ENCODE peak calls at places on chromosomes 6 and 20, in four cellular contexts. C is H1, T is HepG2, N is K562. O is an unnamed sample.
A peak's percentile ranks its signal among the peaks of the same experiment; 100 is the strongest.

GRCh38 chr6:73109659-73110058 is 115.6 kb downstream of the KHDC1L start:
- DNase-seq in C (no peak), T (no peak), N (no peak), O (no peak)

GRCh38 chr6:100116409-100117194 is 122.6 kb upstream of the MCHR2 start:
- DNase-seq in C (peak; percentile 56), T (peak; percentile 43), N (peak; percentile 29), O (peak; percentile 67)

GRCh38 chr6:81253821-81254220 is 498.7 kb downstream of the TENT5A start:
- DNase-seq in C (no peak), T (no peak), N (no peak), O (no peak)

GRCh38 chr6:42271834-42272805 is 54.5 kb upstream of the MRPS10 start:
- DNase-seq in C (no peak), T (no peak), N (no peak), O (no peak)

GRCh38 chr6:156729248-156729647 is 47.9 kb upstream of the ARID1B start:
- DNase-seq in C (no peak), T (no peak), N (no peak), O (peak; percentile 17)

GRCh38 chr20:38842558-38842981 is 37.1 kb downstream of the PPP1R16B start:
- DNase-seq in C (no peak), T (no peak), N (no peak), O (no peak)

GRCh38 chr6:90545450-90545849 is 41.4 kb downstream of the MAP3K7 start:
- DNase-seq in C (no peak), T (no peak), N (no peak), O (no peak)

GRCh38 chr6:37311666-37312473 is 41.9 kb upstream of the RNF8 start:
- DNase-seq in C (no peak), T (no peak), N (peak; percentile 30), O (no peak)

GRCh38 chr20:4483481-4483880 is 238.2 kb upstream of the PRND start:
- DNase-seq in C (no peak), T (no peak), N (no peak), O (no peak)

GRCh38 chr20:16860914-16861313 is 112.8 kb downstream of the OTOR start:
- DNase-seq in C (no peak), T (no peak), N (no peak), O (no peak)

GRCh38 chr6:85660181-85660611 is 17.5 kb upstream of the SYNCRIP start:
- DNase-seq in C (no peak), T (peak; percentile 59), N (no peak), O (peak; percentile 70)

GRCh38 chr6:161198176-161198575 is 75.7 kb downstream of the AGPAT4 start:
- DNase-seq in C (no peak), T (no peak), N (no peak), O (no peak)

GRCh38 chr20:46139908-46140482 is 21.9 kb downstream of the CD40 start:
- DNase-seq in C (no peak), T (no peak), N (no peak), O (no peak)

GRCh38 chr6:135162678-135163439 is 18.2 kb upstream of the MYB start:
- DNase-seq in C (peak; percentile 93), T (peak; percentile 23), N (peak; percentile 73), O (peak; percentile 65)

GRCh38 chr20:50561379-50562078 is 51.3 kb downstream of the PTPN1 start:
- DNase-seq in C (no peak), T (no peak), N (no peak), O (peak; percentile 70)

GRCh38 chr6:158672726-158673125 is 22.9 kb downstream of the SYTL3 start:
- DNase-seq in C (no peak), T (no peak), N (no peak), O (no peak)

GRCh38 chr6:158037021-158037420 is 55.4 kb downstream of the SYNJ2 start:
- DNase-seq in C (no peak), T (no peak), N (no peak), O (no peak)

GRCh38 chr20:48804300-48804980 is 23.4 kb downstream of the PREX1 start:
- DNase-seq in C (no peak), T (no peak), N (no peak), O (no peak)

GRCh38 chr6:143233563-143234285 is 173.0 kb downstream of the AIG1 start:
- DNase-seq in C (peak; percentile 54), T (no peak), N (no peak), O (no peak)

GRCh38 chr6:39388526-39389371 is 66.2 kb upstream of the KCNK16 start:
- DNase-seq in C (no peak), T (no peak), N (no peak), O (no peak)

GRCh38 chr6:91708534-91708933 is 1121.7 kb upstream of the MAP3K7 start:
- DNase-seq in C (no peak), T (no peak), N (no peak), O (no peak)

GRCh38 chr6:12993283-12993898 is 276.8 kb downstream of the PHACTR1 start:
- DNase-seq in C (no peak), T (no peak), N (no peak), O (no peak)

GRCh38 chr20:4021905-4022304 is 6.5 kb upstream of the RNF24 start:
- DNase-seq in C (no peak), T (no peak), N (no peak), O (no peak)

GRCh38 chr6:36127462-36128016 is 2.8 kb upstream of the MAPK13 start:
- DNase-seq in C (no peak), T (peak; percentile 77), N (peak; percentile 76), O (peak; percentile 40)

DNA sequence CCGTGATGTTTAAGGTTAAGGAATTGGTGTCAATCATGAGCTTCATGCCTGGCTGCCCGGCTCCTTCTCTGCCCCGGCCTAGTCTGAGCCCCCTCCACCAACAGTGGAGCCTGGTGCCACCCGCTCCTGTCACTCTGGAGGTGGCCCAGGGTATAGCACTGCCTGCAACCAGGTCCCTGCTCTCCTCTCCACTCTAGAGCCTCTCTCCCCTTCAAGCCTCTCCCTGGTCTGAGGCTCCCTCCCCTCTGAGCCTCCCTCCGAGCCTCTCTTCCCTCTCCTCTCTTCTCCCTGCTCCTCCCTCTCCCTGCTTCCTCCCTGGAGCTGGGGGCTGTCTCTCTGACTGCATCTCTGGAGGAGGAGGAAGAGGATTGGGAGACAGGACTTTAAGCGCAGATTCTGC is 31.3 kb upstream of the MRGBP start:
- DNase-seq in C (no peak), T (no peak), N (no peak), O (no peak)
- TF ChIP-seq CEBPB in C (no peak), T (no peak), N (no peak), O (no peak)

GRCh38 chr20:10508468-10509251 is 73.6 kb downstream of the SLX4IP start:
- DNase-seq in C (no peak), T (no peak), N (no peak), O (no peak)
- TF ChIP-seq EP300 in C (no peak), T (no peak), N (no peak), O (no peak)

DNA sequence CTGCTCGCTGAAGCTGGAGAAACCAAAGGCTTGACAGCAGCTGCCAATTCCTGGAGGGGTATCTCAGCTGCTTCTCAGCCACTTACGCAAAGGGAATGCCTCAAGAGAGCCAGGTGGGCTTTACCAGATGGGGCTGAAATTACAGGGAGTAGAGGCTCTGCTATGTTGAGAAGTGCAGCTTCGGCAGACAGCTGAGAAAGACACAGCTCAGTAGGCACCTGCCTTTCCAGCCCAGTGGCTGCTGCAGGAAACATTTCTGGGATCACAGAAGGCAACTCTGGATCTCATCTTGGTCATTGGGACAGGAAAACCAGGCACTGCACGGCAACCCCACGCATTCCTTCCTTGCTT is 813.1 kb downstream of the KIF16B start:
- DNase-seq in C (no peak), T (no peak), N (no peak), O (no peak)
- TF ChIP-seq RNF2 in C (no peak), T (no peak), N (no peak), O (no peak)

GRCh38 chr20:58759947-58760346 is 67.3 kb downstream of the NPEPL1 start:
- DNase-seq in C (no peak), T (no peak), N (no peak), O (no peak)

GRCh38 chr20:58763076-58763475 is 70.5 kb downstream of the NPEPL1 start:
- DNase-seq in C (no peak), T (no peak), N (no peak), O (no peak)

GRCh38 chr20:58760881-58761280 is 68.3 kb downstream of the NPEPL1 start:
- DNase-seq in C (no peak), T (no peak), N (no peak), O (no peak)

GRCh38 chr20:58765795-58766194 is 73.2 kb downstream of the NPEPL1 start:
- DNase-seq in C (no peak), T (no peak), N (no peak), O (no peak)
- TF ChIP-seq CEBPB in C (no peak), T (no peak), N (no peak), O (no peak)

GRCh38 chr6:113439861-113440260 is 417.3 kb upstream of the MARCKS start:
- DNase-seq in C (no peak), T (no peak), N (no peak), O (no peak)
- TF ChIP-seq EP300 in C (no peak), T (no peak), N (no peak), O (no peak)

GRCh38 chr20:19808498-19808897 is 50.4 kb downstream of the RIN2 start:
- DNase-seq in C (no peak), T (no peak), N (no peak), O (no peak)

GRCh38 chr20:19811231-19811630 is 53.2 kb downstream of the RIN2 start:
- DNase-seq in C (no peak), T (no peak), N (no peak), O (no peak)

GRCh38 chr20:19807901-19808300 is 49.8 kb downstream of the RIN2 start:
- DNase-seq in C (no peak), T (no peak), N (no peak), O (no peak)

GRCh38 chr20:19809487-19809886 is 51.4 kb downstream of the RIN2 start:
- DNase-seq in C (no peak), T (peak; percentile 16), N (no peak), O (no peak)

DNA sequence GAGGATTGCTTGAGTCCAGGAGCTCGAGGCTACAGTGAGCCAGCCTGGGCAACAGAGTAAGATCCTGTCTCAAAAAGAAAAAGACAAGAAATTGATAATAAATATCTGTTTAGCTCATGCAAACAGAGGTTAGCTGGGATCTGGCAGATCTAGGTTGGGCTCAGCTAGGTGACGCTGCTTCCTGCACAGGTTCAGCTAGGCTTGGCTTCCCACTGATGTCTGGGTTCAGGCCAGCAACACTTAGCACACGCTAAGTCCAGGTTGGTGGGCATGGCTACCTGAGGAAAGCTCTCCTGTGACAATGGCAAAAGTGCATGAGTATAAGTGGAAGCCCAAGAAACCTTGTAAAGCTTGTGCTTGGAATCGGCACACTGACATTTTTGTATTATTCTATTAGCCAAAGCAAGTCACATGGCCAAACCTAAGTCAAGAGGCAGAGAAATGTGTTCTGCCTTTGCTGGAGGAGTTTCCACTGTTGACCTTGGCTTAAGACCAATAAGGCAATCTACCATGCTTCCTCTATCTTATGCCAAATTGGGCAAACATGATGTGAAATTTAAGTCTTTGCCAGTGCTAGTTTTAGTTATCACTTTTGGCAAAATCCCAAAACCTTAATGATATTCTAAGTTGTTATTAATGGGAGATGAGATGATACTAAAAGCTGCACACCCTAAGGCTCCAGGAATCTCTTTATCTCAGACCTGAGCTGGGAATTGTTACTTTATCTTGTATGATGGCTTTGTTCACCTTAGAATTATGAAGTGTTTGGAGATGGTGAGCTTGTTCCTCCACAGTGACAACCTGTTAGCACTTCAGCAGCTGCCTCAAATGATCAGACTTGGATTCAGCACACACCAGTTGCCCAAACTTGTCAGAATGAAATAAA is 49.0 kb downstream of the RIN2 start:
- DNase-seq in C (no peak), T (no peak), N (no peak), O (peak; percentile 32)
- TF ChIP-seq RNF2 in C (no peak), T (no peak), N (no peak), O (no peak)

O was measured in A549.